ENCODE peak calls at places on chromosomes 2 and 18, in nine cellular contexts. O, H, D, Z, C, N, B, F and X are unnamed samples.

GRCh38 chr18:43692291-43692690 is 415.0 kb upstream of the SYT4 start:
- DNase-seq in O (no peak), H (no peak), D (no peak), Z (no peak), C (no peak), N (no peak), B (no peak), F (peak; percentile 61), X (no peak)

GRCh38 chr18:48816554-48816953 is 134.2 kb downstream of the SMAD7 start:
- DNase-seq in O (no peak), H (no peak), D (peak; percentile 16), Z (peak; percentile 57), C (no peak), N (peak; percentile 2), B (no peak), F (no peak), X (no peak)

GRCh38 chr2:119681868-119682220 is 2.8 kb downstream of the TMEM177 start:
- DNase-seq in O (no peak), H (no peak), D (no peak), Z (no peak), C (no peak), N (no peak), B (no peak), F (no peak), X (no peak)

GRCh38 chr18:69759046-69759445 is 188.6 kb downstream of the CD226 start:
- DNase-seq in O (no peak), H (no peak), D (no peak), Z (no peak), C (no peak), N (no peak), B (no peak), F (peak; percentile 17), X (no peak)

GRCh38 chr2:28342081-28342967 is 50.3 kb upstream of the FOSL2 start:
- DNase-seq in O (no peak), H (no peak), D (peak; percentile 83), Z (peak; percentile 93), C (peak; percentile 28), N (no peak), B (peak; percentile 47), F (peak; percentile 88), X (no peak)

GRCh38 chr2:38462121-38462634 is 85.1 kb upstream of the ATL2 start:
- DNase-seq in O (no peak), H (no peak), D (peak; percentile 64), Z (no peak), C (peak; percentile 62), N (no peak), B (peak; percentile 80), F (peak; percentile 93), X (peak; percentile 76)

GRCh38 chr2:222613715-222614331 is 42.1 kb downstream of the FARSB start:
- DNase-seq in O (peak; percentile 10), H (peak; percentile 47), D (no peak), Z (no peak), C (peak; percentile 36), N (no peak), B (peak; percentile 10), F (peak; percentile 60), X (peak; percentile 13)

GRCh38 chr2:190572251-190572650 is 37.7 kb upstream of the NEMP2 start:
- DNase-seq in O (no peak), H (no peak), D (no peak), Z (no peak), C (no peak), N (no peak), B (no peak), F (no peak), X (no peak)

GRCh38 chr2:239475161-239476028 is 74.6 kb upstream of the HDAC4 start:
- DNase-seq in O (no peak), H (no peak), D (no peak), Z (peak; percentile 60), C (no peak), N (no peak), B (no peak), F (no peak), X (no peak)

GRCh38 chr2:174778479-174778962 is 14.2 kb upstream of the CHRNA1 start:
- DNase-seq in O (no peak), H (no peak), D (no peak), Z (peak; percentile 90), C (no peak), N (no peak), B (peak; percentile 97), F (peak; percentile 98), X (peak; percentile 18)

DNA sequence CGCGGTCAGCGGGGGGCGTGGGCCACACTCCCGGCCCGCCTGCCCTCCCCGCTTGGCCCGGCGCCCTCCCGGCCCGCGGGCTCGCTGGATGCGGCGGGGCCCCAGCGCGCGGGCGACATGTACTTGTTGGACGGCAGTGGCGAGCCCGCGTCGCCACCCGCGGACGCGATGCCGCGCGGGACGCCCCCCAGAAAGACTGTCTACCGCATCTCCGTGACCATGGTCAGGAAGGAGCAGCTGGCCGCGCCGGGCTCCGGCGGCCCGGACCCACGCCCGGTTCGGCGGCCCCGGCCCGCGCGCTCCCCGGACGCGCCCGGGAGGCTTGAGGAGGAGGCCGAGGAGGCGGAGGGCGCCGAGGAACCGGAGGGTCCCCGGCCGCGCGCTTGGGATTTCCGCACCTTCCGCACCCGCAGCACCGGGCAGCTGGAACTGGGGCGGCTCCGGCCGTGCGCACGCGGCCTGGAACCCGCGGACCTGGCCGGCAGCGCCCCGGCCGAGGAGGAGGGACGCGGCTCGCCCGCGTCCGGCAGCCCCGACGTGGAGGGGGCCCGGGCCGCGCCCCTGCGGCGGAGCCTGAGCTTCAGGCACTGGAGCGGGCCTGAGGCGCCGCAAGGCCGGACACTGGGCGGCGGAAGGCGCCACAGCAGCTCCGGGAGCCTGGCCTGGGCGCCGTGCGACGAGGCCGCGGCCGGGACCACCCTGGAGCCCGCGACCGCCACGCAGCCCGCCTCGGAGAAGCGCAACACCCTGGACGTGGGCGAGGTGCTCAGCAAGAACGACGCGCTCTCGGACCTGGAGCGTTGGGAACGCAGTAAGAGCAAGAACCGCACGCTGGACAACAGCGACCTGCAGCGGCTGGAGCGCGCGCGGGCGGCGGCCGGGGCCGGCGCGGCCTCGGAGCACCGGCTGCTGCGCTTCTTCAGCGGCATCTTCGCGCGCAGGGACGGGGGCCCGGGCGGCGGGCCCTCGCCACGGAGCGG is 176.4 kb downstream of the AGAP1 start:
- DNase-seq in O (peak; percentile 76), H (no peak), D (peak; percentile 72), Z (peak; percentile 93), C (no peak), N (peak; percentile 80), B (peak; percentile 47), F (peak; percentile 79), X (peak; percentile 61)
- TF ChIP-seq CTCF in O (no peak), H (peak; percentile 34), D (peak; percentile 72), Z (no peak), C (no peak), N (peak; percentile 27), B (peak; percentile 61), F (peak; percentile 33), X (peak; percentile 28)

GRCh38 chr2:71389379-71390072 is 57.9 kb downstream of the ZNF638 start:
- DNase-seq in O (no peak), H (no peak), D (no peak), Z (no peak), C (no peak), N (no peak), B (no peak), F (no peak), X (no peak)

GRCh38 chr2:71393216-71393615 is 60.1 kb upstream of the DYSF start:
- DNase-seq in O (no peak), H (no peak), D (no peak), Z (no peak), C (no peak), N (no peak), B (no peak), F (no peak), X (no peak)

GRCh38 chr2:71395471-71395870 is 57.9 kb upstream of the DYSF start:
- DNase-seq in O (no peak), H (no peak), D (no peak), Z (no peak), C (no peak), N (no peak), B (no peak), F (no peak), X (no peak)
- TF ChIP-seq CTCF in O (no peak), H (no peak), D (no peak), Z (no peak), C (no peak), N (no peak), B (no peak), F (no peak), X (no peak)

GRCh38 chr2:204197601-204198000 is 261.0 kb downstream of the ICOS start:
- DNase-seq in O (no peak), H (no peak), D (no peak), Z (no peak), C (no peak), N (no peak), B (no peak), F (no peak), X (no peak)
- TF ChIP-seq CTCF in O (no peak), H (no peak), D (no peak), Z (no peak), C (no peak), N (no peak), B (no peak), F (no peak), X (no peak)

GRCh38 chr2:150909090-150909489 is 352.6 kb downstream of the RBM43 start:
- DNase-seq in O (no peak), H (no peak), D (no peak), Z (no peak), C (no peak), N (no peak), B (no peak), F (no peak), X (no peak)

GRCh38 chr2:150907466-150907865 is 354.2 kb downstream of the RBM43 start:
- DNase-seq in O (no peak), H (no peak), D (no peak), Z (no peak), C (no peak), N (no peak), B (no peak), F (no peak), X (no peak)

GRCh38 chr2:150911766-150912280 is 349.8 kb downstream of the RBM43 start:
- DNase-seq in O (no peak), H (no peak), D (peak; percentile 46), Z (peak; percentile 95), C (no peak), N (no peak), B (peak; percentile 85), F (peak; percentile 97), X (no peak)

DNA sequence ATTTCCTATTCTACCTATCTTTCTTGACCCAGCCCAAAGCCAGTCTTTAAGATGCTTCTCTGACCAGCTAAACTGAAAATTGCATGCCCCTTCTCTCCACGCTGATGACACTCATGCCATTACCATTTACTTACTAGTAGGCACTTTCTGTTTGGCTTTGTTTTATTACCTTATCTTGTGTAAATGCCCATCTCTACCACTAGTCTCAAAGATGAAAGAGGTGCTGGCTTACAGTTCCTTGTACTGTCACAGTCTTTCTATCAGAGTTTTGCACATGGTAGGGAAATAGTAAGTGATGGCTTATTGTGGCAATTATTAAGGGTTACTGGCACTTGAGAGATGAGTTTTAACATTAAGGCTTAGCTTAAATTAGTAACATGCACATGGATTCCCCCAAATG is 352.1 kb downstream of the RBM43 start:
- DNase-seq in O (no peak), H (no peak), D (no peak), Z (no peak), C (no peak), N (no peak), B (no peak), F (no peak), X (no peak)
- TF ChIP-seq CTCF in O (peak; percentile 38), H (no peak), D (no peak), Z (no peak), C (no peak), N (peak; percentile 58), B (no peak), F (peak; percentile 15), X (no peak)